ENCODE peak calls at places on chromosomes 4 and X, in six cellular contexts. One of them, this sample, is unnamed. For H3K4me1, the result is how much of the 10 kb centered on the place peaks cover.

GRCh38 chrX:7146703-7147430 is 645 bp upstream of the STS start:
- DNase-seq in SK-N-SH: no peak
- DNase-seq in breast epithelium: no peak
- DNase-seq in ascending aorta: peak
- DNase-seq in fibroblast of lung: no peak
- DNase-seq in HCT116: no peak
- DNase-seq in this sample: peak

GRCh38 chrX:55167124-55167523 is 53.0 kb upstream of the PAGE5 start:
- DNase-seq in breast epithelium: no peak
- DNase-seq in HCT116: peak
- DNase-seq in SK-N-SH: no peak
- DNase-seq in ascending aorta: no peak
- DNase-seq in fibroblast of lung: no peak
- DNase-seq in this sample: no peak

GRCh38 chr4:3514221-3514780 is 17.9 kb downstream of the LRPAP1 start:
- DNase-seq in breast epithelium: no peak
- DNase-seq in fibroblast of lung: no peak
- DNase-seq in HCT116: no peak
- DNase-seq in ascending aorta: no peak
- DNase-seq in SK-N-SH: no peak
- DNase-seq in this sample: no peak

GRCh38 chrX:110051559-110051958 is 48.6 kb downstream of the TMEM164 start:
- DNase-seq in breast epithelium: no peak
- DNase-seq in HCT116: no peak
- DNase-seq in fibroblast of lung: peak
- DNase-seq in SK-N-SH: no peak
- DNase-seq in ascending aorta: no peak
- DNase-seq in this sample: no peak

GRCh38 chr4:3829954-3830773 is 64.0 kb downstream of the ADRA2C start:
- DNase-seq in ascending aorta: no peak
- DNase-seq in breast epithelium: no peak
- DNase-seq in SK-N-SH: no peak
- DNase-seq in fibroblast of lung: no peak
- DNase-seq in HCT116: no peak
- DNase-seq in this sample: no peak

GRCh38 chr4:174564529-174564928 is 42.2 kb upstream of the HPGD start:
- DNase-seq in ascending aorta: no peak
- DNase-seq in HCT116: no peak
- DNase-seq in breast epithelium: no peak
- DNase-seq in SK-N-SH: no peak
- DNase-seq in fibroblast of lung: no peak
- DNase-seq in this sample: no peak

GRCh38 chr4:86919824-86920223 is 15.0 kb upstream of the AFF1 start:
- DNase-seq in breast epithelium: no peak
- DNase-seq in fibroblast of lung: peak
- DNase-seq in ascending aorta: no peak
- DNase-seq in SK-N-SH: no peak
- DNase-seq in HCT116: no peak
- DNase-seq in this sample: no peak

GRCh38 chrX:145825896-145826295 is 8.3 kb downstream of the SLITRK2 start:
- DNase-seq in breast epithelium: no peak
- DNase-seq in ascending aorta: no peak
- DNase-seq in fibroblast of lung: no peak
- DNase-seq in SK-N-SH: no peak
- DNase-seq in HCT116: no peak
- DNase-seq in this sample: no peak

GRCh38 chr4:19982556-19982955 is 269.1 kb upstream of the SLIT2 start:
- DNase-seq in SK-N-SH: no peak
- DNase-seq in HCT116: no peak
- DNase-seq in fibroblast of lung: peak
- DNase-seq in breast epithelium: no peak
- DNase-seq in ascending aorta: no peak
- DNase-seq in this sample: no peak

GRCh38 chr4:172514801-172515200 is 653.8 kb upstream of the GALNT7 start:
- DNase-seq in fibroblast of lung: peak
- DNase-seq in ascending aorta: no peak
- DNase-seq in SK-N-SH: no peak
- DNase-seq in breast epithelium: no peak
- DNase-seq in HCT116: no peak
- DNase-seq in this sample: no peak

GRCh38 chr4:181008164-181008563 is 1235.0 kb upstream of the TENM3 start:
- DNase-seq in breast epithelium: no peak
- DNase-seq in ascending aorta: no peak
- DNase-seq in fibroblast of lung: peak
- DNase-seq in HCT116: no peak
- DNase-seq in SK-N-SH: no peak
- DNase-seq in this sample: no peak

GRCh38 chr4:111937368-111937767 is 207.9 kb upstream of the FAM241A start:
- DNase-seq in fibroblast of lung: peak
- DNase-seq in SK-N-SH: no peak
- DNase-seq in HCT116: peak
- DNase-seq in breast epithelium: no peak
- DNase-seq in ascending aorta: no peak
- DNase-seq in this sample: no peak

GRCh38 chr4:73869130-73870055 is at the start of gene CXCL1:
- DNase-seq in ascending aorta: no peak
- DNase-seq in SK-N-SH: peak
- DNase-seq in breast epithelium: no peak
- DNase-seq in HCT116: no peak
- DNase-seq in fibroblast of lung: peak
- DNase-seq in this sample: peak

GRCh38 chrX:131895807-131896206 is 127.3 kb upstream of the STK26 start:
- DNase-seq in fibroblast of lung: no peak
- DNase-seq in SK-N-SH: no peak
- DNase-seq in breast epithelium: no peak
- DNase-seq in ascending aorta: no peak
- DNase-seq in HCT116: no peak
- DNase-seq in this sample: no peak

GRCh38 chr4:13706130-13706529 is 78.6 kb upstream of the BOD1L1 start:
- DNase-seq in breast epithelium: peak
- DNase-seq in SK-N-SH: no peak
- DNase-seq in HCT116: no peak
- DNase-seq in fibroblast of lung: no peak
- DNase-seq in ascending aorta: no peak
- DNase-seq in this sample: no peak

GRCh38 chr4:165325732-165326512 is 1.5 kb upstream of the MSMO1 start:
- DNase-seq in HCT116: peak
- DNase-seq in SK-N-SH: no peak
- DNase-seq in fibroblast of lung: peak
- DNase-seq in ascending aorta: no peak
- DNase-seq in breast epithelium: no peak
- DNase-seq in this sample: no peak

GRCh38 chrX:82813671-82814078 is 694.4 kb upstream of the POU3F4 start:
- DNase-seq in fibroblast of lung: peak
- DNase-seq in SK-N-SH: no peak
- DNase-seq in ascending aorta: no peak
- DNase-seq in breast epithelium: peak
- DNase-seq in HCT116: peak
- DNase-seq in this sample: no peak

GRCh38 chrX:19678941-19679340 is 163.6 kb upstream of the MAP3K15 start:
- DNase-seq in fibroblast of lung: no peak
- DNase-seq in ascending aorta: no peak
- DNase-seq in breast epithelium: no peak
- DNase-seq in SK-N-SH: no peak
- DNase-seq in HCT116: no peak
- DNase-seq in this sample: no peak

GRCh38 chr4:138916763-138917162 is 98.8 kb upstream of the NOCT start:
- DNase-seq in fibroblast of lung: no peak
- DNase-seq in HCT116: no peak
- DNase-seq in SK-N-SH: no peak
- DNase-seq in breast epithelium: no peak
- DNase-seq in ascending aorta: no peak
- DNase-seq in this sample: no peak

GRCh38 chr4:10285028-10285427 is 168.4 kb upstream of the WDR1 start:
- DNase-seq in SK-N-SH: no peak
- DNase-seq in breast epithelium: no peak
- DNase-seq in ascending aorta: no peak
- DNase-seq in fibroblast of lung: no peak
- DNase-seq in HCT116: no peak
- DNase-seq in this sample: no peak

GRCh38 chr4:174053895-174054294 is 229.6 kb downstream of the FBXO8 start:
- DNase-seq in HCT116: no peak
- DNase-seq in fibroblast of lung: no peak
- DNase-seq in breast epithelium: no peak
- DNase-seq in ascending aorta: no peak
- DNase-seq in SK-N-SH: no peak
- DNase-seq in this sample: no peak

GRCh38 chr4:5469151-5469775 is 239.1 kb downstream of the EVC2 start:
- DNase-seq in HCT116: no peak
- DNase-seq in breast epithelium: no peak
- DNase-seq in SK-N-SH: no peak
- DNase-seq in ascending aorta: peak
- DNase-seq in fibroblast of lung: no peak
- DNase-seq in this sample: no peak

GRCh38 chr4:147732516-147733193 is 767 bp downstream of the ARHGAP10 start:
- DNase-seq in ascending aorta: peak
- DNase-seq in HCT116: no peak
- DNase-seq in breast epithelium: no peak
- DNase-seq in SK-N-SH: peak
- DNase-seq in fibroblast of lung: peak
- DNase-seq in this sample: peak

GRCh38 chr4:153127773-153128494 is 76.3 kb upstream of the TRIM2 start:
- DNase-seq in SK-N-SH: peak
- DNase-seq in HCT116: peak
- DNase-seq in ascending aorta: peak
- DNase-seq in fibroblast of lung: peak
- DNase-seq in breast epithelium: peak
- DNase-seq in this sample: peak

GRCh38 chr4:37549003-37549402 is 137.2 kb downstream of the RELL1 start:
- DNase-seq in ascending aorta: no peak
- DNase-seq in HCT116: no peak
- DNase-seq in breast epithelium: no peak
- DNase-seq in fibroblast of lung: peak
- DNase-seq in SK-N-SH: no peak
- DNase-seq in this sample: no peak

GRCh38 chrX:34918091-34918736 is 24.4 kb upstream of the FAM47B start:
- DNase-seq in breast epithelium: no peak
- DNase-seq in SK-N-SH: no peak
- DNase-seq in HCT116: no peak
- DNase-seq in ascending aorta: no peak
- DNase-seq in fibroblast of lung: peak
- DNase-seq in this sample: no peak

GRCh38 chrX:38618152-38618551 is 56.8 kb downstream of the TSPAN7 start:
- DNase-seq in ascending aorta: no peak
- DNase-seq in fibroblast of lung: no peak
- DNase-seq in SK-N-SH: no peak
- DNase-seq in HCT116: no peak
- DNase-seq in breast epithelium: no peak
- DNase-seq in this sample: no peak

GRCh38 chrX:38612281-38612680 is 50.9 kb downstream of the TSPAN7 start:
- DNase-seq in SK-N-SH: no peak
- DNase-seq in fibroblast of lung: no peak
- DNase-seq in ascending aorta: no peak
- DNase-seq in breast epithelium: no peak
- DNase-seq in HCT116: no peak
- DNase-seq in this sample: no peak

GRCh38 chrX:38614485-38614884 is 53.1 kb downstream of the TSPAN7 start:
- DNase-seq in ascending aorta: no peak
- DNase-seq in HCT116: no peak
- DNase-seq in breast epithelium: no peak
- DNase-seq in SK-N-SH: no peak
- DNase-seq in fibroblast of lung: no peak
- DNase-seq in this sample: no peak

GRCh38 chrX:38620623-38621022 is 59.3 kb downstream of the TSPAN7 start:
- DNase-seq in ascending aorta: no peak
- DNase-seq in SK-N-SH: no peak
- DNase-seq in breast epithelium: no peak
- DNase-seq in fibroblast of lung: no peak
- DNase-seq in HCT116: no peak
- DNase-seq in this sample: no peak

GRCh38 chrX:38616904-38617303 is 55.6 kb downstream of the TSPAN7 start:
- DNase-seq in ascending aorta: no peak
- DNase-seq in HCT116: no peak
- DNase-seq in fibroblast of lung: no peak
- DNase-seq in SK-N-SH: no peak
- DNase-seq in breast epithelium: no peak
- DNase-seq in this sample: no peak
- H3K4me1 ChIP-seq in ascending aorta: under half
- H3K4me1 ChIP-seq in HCT116: under half
- H3K4me1 ChIP-seq in fibroblast of lung: under half
- H3K4me1 ChIP-seq in SK-N-SH: under half
- H3K4me1 ChIP-seq in breast epithelium: under half
- H3K4me1 ChIP-seq in this sample: under half

DNA sequence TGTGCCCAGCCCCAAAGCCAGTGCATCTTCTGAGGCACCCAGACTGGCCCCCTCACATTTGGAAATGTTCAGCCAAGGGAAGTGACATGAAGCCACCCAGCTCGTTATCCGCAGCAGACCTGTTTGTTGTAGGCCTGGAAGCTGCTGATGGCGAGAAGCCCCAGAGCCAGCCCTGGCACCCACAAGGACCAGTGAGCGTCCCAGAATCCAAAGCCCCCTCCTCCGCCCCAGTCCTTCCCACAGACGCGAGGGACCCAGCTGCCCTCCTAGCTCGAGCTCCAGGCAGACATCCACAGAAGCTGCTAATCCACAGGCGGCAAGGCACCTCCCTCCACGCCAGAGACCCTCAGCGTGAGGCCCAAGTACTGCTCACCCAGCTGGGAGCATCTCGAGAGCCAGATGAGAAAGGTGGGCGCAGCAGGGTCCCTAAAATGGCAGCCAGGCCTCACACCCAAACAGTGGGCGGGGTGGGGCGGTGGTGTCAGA is 7.4 kb downstream of the ABLIM2 start:
- DNase-seq in HCT116: no peak
- DNase-seq in ascending aorta: no peak
- DNase-seq in fibroblast of lung: no peak
- DNase-seq in breast epithelium: no peak
- DNase-seq in SK-N-SH: no peak
- DNase-seq in this sample: no peak
- H3K4me1 ChIP-seq in HCT116: under half
- H3K4me1 ChIP-seq in ascending aorta: under half
- H3K4me1 ChIP-seq in fibroblast of lung: under half
- H3K4me1 ChIP-seq in breast epithelium: under half
- H3K4me1 ChIP-seq in SK-N-SH: under half
- H3K4me1 ChIP-seq in this sample: under half

GRCh38 chr4:144300616-144301015 is 160.1 kb upstream of the GYPA start:
- DNase-seq in ascending aorta: no peak
- DNase-seq in breast epithelium: no peak
- DNase-seq in SK-N-SH: no peak
- DNase-seq in HCT116: no peak
- DNase-seq in fibroblast of lung: no peak
- DNase-seq in this sample: no peak
- H3K4me1 ChIP-seq in ascending aorta: under half
- H3K4me1 ChIP-seq in breast epithelium: under half
- H3K4me1 ChIP-seq in SK-N-SH: under half
- H3K4me1 ChIP-seq in HCT116: under half
- H3K4me1 ChIP-seq in fibroblast of lung: under half
- H3K4me1 ChIP-seq in this sample: under half

DNA sequence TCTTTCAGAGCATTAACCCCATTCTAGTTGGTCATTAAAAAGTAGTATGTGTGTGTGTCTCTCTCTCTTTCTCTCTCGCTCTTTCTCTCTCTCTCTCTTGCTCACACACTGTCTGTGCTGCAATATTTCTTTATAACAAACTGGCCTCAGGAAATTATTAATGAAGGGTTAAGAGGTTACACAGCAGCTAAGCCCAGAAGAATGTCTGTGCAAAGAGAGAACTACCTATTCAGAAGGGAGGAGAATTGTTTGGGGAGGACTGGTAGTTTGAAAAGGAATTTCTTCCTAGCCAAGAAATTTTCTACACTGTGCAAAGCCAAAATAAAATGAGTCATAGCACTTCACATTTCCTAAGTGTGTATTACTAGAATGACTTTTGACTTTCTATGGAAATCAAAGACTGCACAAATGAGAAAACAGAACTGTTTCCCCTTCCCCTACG is 22.2 kb downstream of the PDGFC start:
- DNase-seq in ascending aorta: no peak
- DNase-seq in HCT116: no peak
- DNase-seq in fibroblast of lung: peak
- DNase-seq in breast epithelium: no peak
- DNase-seq in SK-N-SH: no peak
- DNase-seq in this sample: no peak
- H3K4me1 ChIP-seq in ascending aorta: under half
- H3K4me1 ChIP-seq in HCT116: under half
- H3K4me1 ChIP-seq in fibroblast of lung: under half
- H3K4me1 ChIP-seq in breast epithelium: under half
- H3K4me1 ChIP-seq in SK-N-SH: under half
- H3K4me1 ChIP-seq in this sample: under half

This sample was measured in mucosa of descending colon.